ENCODE peak calls at places on chromosomes 4 and X, in four cellular contexts. Q is DND-41, R is H1, A is suprapubic skin. F is an unnamed sample.

GRCh38 chrX:42803320-42803719 is 25.4 kb upstream of the PPP1R2C start:
- DNase-seq in Q (no peak), R (no peak), A (no peak), F (no peak)

GRCh38 chr4:120723986-120724385 is 198.5 kb downstream of the PRDM5 start:
- DNase-seq in Q (no peak), R (no peak), A (no peak), F (no peak)

GRCh38 chr4:74897390-74897789 is 35.5 kb upstream of the PARM1 start:
- DNase-seq in Q (no peak), R (no peak), A (no peak), F (no peak)

GRCh38 chr4:140012688-140013087 is 141.3 kb downstream of the MAML3 start:
- DNase-seq in Q (peak; percentile 69), R (peak; percentile 70), A (no peak), F (peak; percentile 51)

GRCh38 chrX:19888419-19888879 is 1.0 kb upstream of the SH3KBP1 start:
- DNase-seq in Q (peak; percentile 68), R (no peak), A (no peak), F (peak; percentile 66)

GRCh38 chr4:186021461-186022167 is 47.3 kb upstream of the TLR3 start:
- DNase-seq in Q (no peak), R (peak; percentile 77), A (no peak), F (peak; percentile 74)

GRCh38 chr4:1850276-1850675 is 5.7 kb downstream of the LETM1 start:
- DNase-seq in Q (no peak), R (no peak), A (no peak), F (no peak)

GRCh38 chr4:41184009-41184408 is 30.3 kb downstream of the APBB2 start:
- DNase-seq in Q (no peak), R (no peak), A (no peak), F (no peak)

GRCh38 chr4:33722800-33723511 is 2521.4 kb downstream of the ARAP2 start:
- DNase-seq in Q (no peak), R (no peak), A (no peak), F (no peak)

GRCh38 chrX:53088136-53088974 is 5.6 kb upstream of the KANTR start:
- DNase-seq in Q (no peak), R (peak; percentile 75), A (peak; percentile 88), F (peak; percentile 84)

GRCh38 chr4:102042843-102043802 is 252.6 kb downstream of the BANK1 start:
- DNase-seq in Q (no peak), R (no peak), A (no peak), F (no peak)

GRCh38 chr4:25800253-25800652 is 62.5 kb downstream of the SEL1L3 start:
- DNase-seq in Q (no peak), R (no peak), A (no peak), F (no peak)

GRCh38 chr4:22238742-22239141 is 277.1 kb downstream of the ADGRA3 start:
- DNase-seq in Q (no peak), R (no peak), A (no peak), F (peak; percentile 12)

GRCh38 chr4:36187723-36188333 is 56.5 kb downstream of the ARAP2 start:
- DNase-seq in Q (no peak), R (no peak), A (no peak), F (no peak)

GRCh38 chr4:29213020-29213419 is 1507.1 kb upstream of the PCDH7 start:
- DNase-seq in Q (no peak), R (no peak), A (no peak), F (no peak)

GRCh38 chr4:181637186-181638105 is 605.8 kb upstream of the TENM3 start:
- DNase-seq in Q (no peak), R (no peak), A (no peak), F (no peak)

GRCh38 chr4:26589699-26590098 is 5.8 kb downstream of the TBC1D19 start:
- DNase-seq in Q (no peak), R (no peak), A (no peak), F (no peak)

GRCh38 chr4:135123632-135124031 is 922.0 kb upstream of the PABPC4L start:
- DNase-seq in Q (no peak), R (no peak), A (no peak), F (no peak)

GRCh38 chr4:153008578-153009199 is 72.6 kb downstream of the FHDC1 start:
- DNase-seq in Q (no peak), R (no peak), A (no peak), F (no peak)

GRCh38 chr4:183987987-183988392 is 82.9 kb downstream of the STOX2 start:
- DNase-seq in Q (no peak), R (no peak), A (peak; percentile 71), F (no peak)

GRCh38 chr4:168386002-168386401 is 67.5 kb upstream of the DDX60 start:
- DNase-seq in Q (no peak), R (no peak), A (no peak), F (no peak)
- H3K4me3 ChIP-seq in Q (no peak overlapping the region), R (no peak overlapping the region), A (no peak overlapping the region), F (no peak overlapping the region)

DNA sequence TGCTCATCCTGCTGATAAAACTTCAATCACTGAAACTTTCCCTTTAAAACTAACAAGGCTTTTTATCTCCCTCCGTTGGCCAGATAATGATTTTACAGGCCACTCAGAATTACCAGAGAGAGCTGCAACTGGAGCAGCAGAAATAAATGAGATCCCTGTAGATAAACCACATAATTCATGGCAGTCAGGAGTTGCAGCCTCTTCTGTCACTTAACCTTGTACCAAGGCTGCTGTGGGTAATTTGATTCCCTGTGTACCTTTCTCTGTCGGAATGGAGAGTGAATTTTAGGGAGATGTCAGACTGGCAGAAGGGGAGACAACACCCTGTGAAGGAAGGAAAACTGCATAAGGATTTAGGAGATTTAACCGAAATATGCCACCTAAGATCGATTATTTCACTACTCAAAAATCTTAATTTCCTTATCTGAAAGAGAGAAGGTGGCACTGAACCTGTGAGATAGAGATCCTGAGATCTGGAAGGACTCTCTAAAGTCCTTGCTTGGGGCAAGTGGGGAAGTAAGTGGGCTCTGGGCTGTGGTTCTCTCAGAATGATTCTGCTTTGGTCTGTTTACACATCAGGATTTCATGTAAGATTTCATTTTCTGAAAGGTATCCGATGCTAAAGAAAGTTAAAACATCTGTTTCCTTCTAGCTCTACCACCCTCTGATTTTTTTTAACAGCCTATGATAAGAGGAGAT is 14.3 kb upstream of the TSPAN5 start:
- DNase-seq in Q (no peak), R (no peak), A (no peak), F (no peak)
- TF ChIP-seq CTCF in Q (no peak), R (no peak), A (no peak), F (no peak)

DNA sequence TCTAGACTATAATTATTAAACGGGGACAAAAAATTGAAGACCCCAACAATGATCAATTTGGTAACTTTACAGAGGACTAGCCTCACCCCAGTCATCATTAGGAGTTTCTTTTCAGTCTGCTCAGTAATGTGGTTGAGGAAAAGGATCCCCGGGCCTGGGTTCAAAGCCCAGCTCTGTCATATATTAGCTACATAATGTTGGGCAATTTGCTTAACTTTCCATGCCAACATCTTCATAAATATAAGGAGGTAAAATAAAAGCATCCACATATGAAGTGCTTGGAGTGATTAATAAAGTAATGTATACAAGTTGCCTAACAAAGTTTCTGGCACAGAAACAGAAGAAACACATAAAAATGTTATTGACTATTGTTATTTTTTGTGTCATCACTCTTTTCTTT is 53.4 kb upstream of the ANTXR2 start:
- DNase-seq in Q (no peak), R (no peak), A (no peak), F (no peak)
- H3K27ac ChIP-seq in Q (peak overlapping the region; percentile 97), R (no peak overlapping the region), A (no peak overlapping the region), F (no peak overlapping the region)

GRCh38 chr4:78653655-78654054 is 102.1 kb downstream of the ANXA3 start:
- DNase-seq in Q (no peak), R (no peak), A (no peak), F (no peak)

GRCh38 chr4:78659665-78660064 is 108.1 kb downstream of the ANXA3 start:
- DNase-seq in Q (no peak), R (no peak), A (no peak), F (no peak)

GRCh38 chr4:78654809-78655208 is 103.2 kb downstream of the ANXA3 start:
- DNase-seq in Q (no peak), R (no peak), A (no peak), F (no peak)

GRCh38 chr4:78659264-78659663 is 107.7 kb downstream of the ANXA3 start:
- DNase-seq in Q (no peak), R (no peak), A (no peak), F (no peak)

GRCh38 chr4:78656968-78657445 is 105.4 kb downstream of the ANXA3 start:
- DNase-seq in Q (peak; percentile 64), R (no peak), A (no peak), F (no peak)
- H3K4me3 ChIP-seq in Q (no peak overlapping the region), R (no peak overlapping the region), A (no peak overlapping the region), F (no peak overlapping the region)

GRCh38 chr4:83054928-83055327 is 19.9 kb downstream of the COPS4 start:
- DNase-seq in Q (no peak), R (no peak), A (no peak), F (no peak)
- TF ChIP-seq CTCF in Q (peak; percentile 49), R (peak; percentile 3), A (no peak), F (no peak)

DNA sequence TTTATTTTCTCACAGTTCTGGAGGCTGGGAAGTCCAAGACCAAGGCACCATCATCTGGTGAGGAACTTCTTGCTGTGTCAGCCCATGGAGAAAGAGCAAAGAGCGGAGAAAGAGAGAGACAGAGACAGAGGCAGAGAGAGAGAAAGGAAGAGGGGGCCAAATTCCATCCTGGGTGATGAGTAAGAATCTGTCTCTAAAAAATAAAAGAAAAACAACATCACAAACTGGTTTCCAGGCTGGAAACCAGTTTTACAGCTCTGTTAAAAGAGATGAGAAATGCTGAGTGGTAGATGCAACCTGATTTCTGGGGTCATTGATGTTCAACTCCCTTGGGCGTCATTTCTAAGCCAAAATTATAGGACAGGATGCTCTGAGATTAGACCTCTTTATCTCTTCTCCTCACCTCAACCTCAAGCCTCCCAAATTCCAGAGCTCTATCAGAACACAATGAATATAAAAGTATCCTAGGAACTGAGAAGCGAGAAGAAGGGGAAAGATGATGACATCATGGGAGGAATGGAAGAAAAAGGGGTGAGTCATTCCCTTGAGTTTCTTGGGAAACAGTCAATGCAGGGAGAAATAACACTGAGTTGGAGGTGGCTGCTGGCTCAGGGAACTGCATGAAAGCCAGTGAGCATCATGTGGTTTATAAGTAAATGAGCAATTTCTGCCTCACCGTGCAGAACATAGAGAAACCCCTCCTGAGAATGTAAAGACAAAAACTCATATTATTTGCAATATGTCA is 73.0 kb downstream of the SHOX start:
- DNase-seq in Q (no peak), R (no peak), A (no peak), F (no peak)
- H3K27ac ChIP-seq in Q (no peak overlapping the region), R (no peak overlapping the region), A (no peak overlapping the region), F (no peak overlapping the region)

GRCh38 chrX:47637546-47638195 is 7.9 kb upstream of the CFP start:
- DNase-seq in Q (no peak), R (no peak), A (no peak), F (no peak)
- H3K4me3 ChIP-seq in Q (no peak overlapping the region), R (peak overlapping the region; percentile 14), A (peak overlapping the region; percentile 7), F (no peak overlapping the region)

GRCh38 chr4:78377555-78377954 is 174.0 kb upstream of the ANXA3 start:
- DNase-seq in Q (no peak), R (no peak), A (no peak), F (no peak)

GRCh38 chr4:78379991-78380739 is 171.4 kb upstream of the ANXA3 start:
- DNase-seq in Q (no peak), R (no peak), A (no peak), F (no peak)

DNA sequence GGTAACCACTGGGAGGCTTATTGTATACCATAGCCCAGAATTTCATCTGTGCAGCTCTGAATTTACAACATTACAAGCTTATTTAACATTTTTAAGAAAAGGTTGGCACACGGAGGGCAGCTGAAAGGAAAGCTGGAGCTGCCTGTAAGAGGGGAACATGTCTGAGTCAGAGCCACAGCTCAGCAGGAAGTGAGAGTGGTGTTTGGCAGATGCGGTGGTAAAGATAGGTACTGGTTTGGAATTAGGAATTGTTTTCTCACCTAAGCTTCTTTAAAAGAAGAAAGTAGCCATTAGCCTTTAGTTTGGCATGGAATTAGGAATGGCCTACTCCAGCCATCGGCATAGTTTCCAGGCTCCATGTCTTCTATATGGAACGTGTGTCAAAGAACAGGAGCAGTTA is 172.5 kb upstream of the ANXA3 start:
- DNase-seq in Q (peak; percentile 9), R (no peak), A (no peak), F (no peak)
- TF ChIP-seq CTCF in Q (no peak), R (no peak), A (no peak), F (no peak)